ENCODE peak calls at places on chromosomes 3 and 15, in four cellular contexts. S is HFFc6, V is cardiac fibroblast, W is fibroblast of villous mesenchyme. L is an unnamed sample.

GRCh38 chr15:25947336-25948080 is 84.4 kb upstream of the ATP10A start:
- DNase-seq in V (no peak), W (no peak), S (peak), L (no peak)

GRCh38 chr15:90221251-90221900 is 12.4 kb downstream of the CIB1 start:
- DNase-seq in V (peak), W (peak), S (peak), L (peak)

GRCh38 chr15:70853270-70853854 is 595 bp downstream of the LARP6 start:
- DNase-seq in S (peak), V (peak), W (peak), L (peak)

GRCh38 chr3:13873818-13874217 is 6.1 kb downstream of the WNT7A start:
- DNase-seq in S (no peak), W (no peak), V (no peak), L (no peak)

GRCh38 chr3:159417761-159418160 is 570.9 kb upstream of the IL12A start:
- DNase-seq in S (no peak), W (no peak), V (peak), L (peak)

GRCh38 chr15:32676095-32676643 is 34.7 kb downstream of the SCG5 start:
- DNase-seq in V (no peak), S (no peak), W (no peak), L (no peak)

GRCh38 chr15:99015677-99016568 is 8.3 kb upstream of the PGPEP1L start:
- DNase-seq in V (no peak), S (no peak), W (no peak), L (no peak)

GRCh38 chr15:49037546-49037940 is 8.7 kb downstream of the SECISBP2L start:
- DNase-seq in S (no peak), V (no peak), W (peak), L (peak)

GRCh38 chr3:66010348-66011097 is 28.2 kb downstream of the MAGI1 start:
- DNase-seq in V (no peak), W (peak), S (no peak), L (peak)

GRCh38 chr3:114308830-114309229 is 15.0 kb downstream of the TIGIT start:
- DNase-seq in V (no peak), S (no peak), W (no peak), L (no peak)

GRCh38 chr3:71629289-71630252 is 46.0 kb upstream of the FOXP1 start:
- DNase-seq in S (peak), V (peak), W (peak), L (peak)

GRCh38 chr3:56822501-56822900 is 20.8 kb upstream of the ARHGEF3 start:
- DNase-seq in V (no peak), W (no peak), S (no peak), L (no peak)

GRCh38 chr15:57562220-57562769 is 29.4 kb upstream of the MYZAP start:
- DNase-seq in S (no peak), W (no peak), V (peak), L (no peak)

GRCh38 chr3:76497636-76498035 is 542.3 kb upstream of the ROBO2 start:
- DNase-seq in S (no peak), V (no peak), W (no peak), L (peak)

GRCh38 chr3:56547486-56547885 is 9.5 kb upstream of the CCDC66 start:
- DNase-seq in S (no peak), V (peak), W (no peak), L (peak)

GRCh38 chr3:149239357-149239936 is 17.8 kb upstream of the CP start:
- DNase-seq in W (no peak), S (no peak), V (no peak), L (no peak)

GRCh38 chr3:121545049-121545563 is 682 bp downstream of the POLQ start:
- DNase-seq in V (no peak), W (peak), S (peak), L (peak)

GRCh38 chr3:55333041-55333440 is 154.1 kb downstream of the WNT5A start:
- DNase-seq in S (peak), W (no peak), V (no peak), L (peak)

DNA sequence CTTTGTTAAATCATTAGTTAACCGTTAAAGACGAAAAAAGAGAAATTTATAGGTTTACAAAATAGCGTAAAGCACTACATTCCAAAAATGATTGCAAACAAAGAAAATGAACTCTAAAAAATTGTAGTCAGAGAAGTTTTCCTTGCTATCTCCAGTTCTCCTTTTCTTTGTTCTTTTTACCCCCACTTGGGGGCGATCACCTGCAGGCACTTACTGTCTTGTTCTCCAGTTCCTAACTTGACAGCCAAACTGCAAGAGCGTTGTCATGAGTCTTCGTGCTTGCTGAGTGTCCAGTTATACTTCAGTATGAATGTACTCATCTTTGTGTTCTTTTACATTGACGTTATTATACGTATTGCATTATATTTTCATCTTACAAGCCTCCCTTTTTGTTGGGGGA is 54.5 kb downstream of the CHD2 start:
- DNase-seq in W (no peak), S (no peak), V (no peak), L (peak)
- TF ChIP-seq CTCF in W (peak), S (peak), V (peak), L (peak)

GRCh38 chr3:30628931-30629590 is 22.7 kb downstream of the TGFBR2 start:
- DNase-seq in S (peak), V (peak), W (no peak), L (peak)
- TF ChIP-seq CTCF in S (peak), V (no peak), W (peak), L (peak)

DNA sequence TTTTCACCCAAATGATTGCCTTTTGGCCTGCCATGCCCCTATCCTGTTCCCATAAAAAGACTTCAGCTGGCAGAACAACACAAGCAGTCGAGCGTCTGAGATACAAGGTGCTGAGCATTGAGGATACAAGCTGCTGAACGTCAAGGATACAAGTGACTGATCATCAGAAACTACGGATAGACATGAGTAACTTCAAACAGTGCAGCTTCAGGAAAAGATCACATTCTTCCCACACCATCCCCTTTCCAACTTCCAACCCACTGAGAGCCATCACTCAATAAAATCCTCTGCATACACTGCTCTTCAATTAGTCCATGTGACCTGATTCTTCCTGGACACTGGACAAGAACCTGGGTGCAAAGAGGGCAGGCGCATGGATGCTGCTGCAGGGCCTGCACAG is 1198.9 kb downstream of the ROBO2 start:
- DNase-seq in S (no peak), V (no peak), W (no peak), L (no peak)
- TF ChIP-seq CTCF in S (no peak), V (no peak), W (no peak), L (no peak)

DNA sequence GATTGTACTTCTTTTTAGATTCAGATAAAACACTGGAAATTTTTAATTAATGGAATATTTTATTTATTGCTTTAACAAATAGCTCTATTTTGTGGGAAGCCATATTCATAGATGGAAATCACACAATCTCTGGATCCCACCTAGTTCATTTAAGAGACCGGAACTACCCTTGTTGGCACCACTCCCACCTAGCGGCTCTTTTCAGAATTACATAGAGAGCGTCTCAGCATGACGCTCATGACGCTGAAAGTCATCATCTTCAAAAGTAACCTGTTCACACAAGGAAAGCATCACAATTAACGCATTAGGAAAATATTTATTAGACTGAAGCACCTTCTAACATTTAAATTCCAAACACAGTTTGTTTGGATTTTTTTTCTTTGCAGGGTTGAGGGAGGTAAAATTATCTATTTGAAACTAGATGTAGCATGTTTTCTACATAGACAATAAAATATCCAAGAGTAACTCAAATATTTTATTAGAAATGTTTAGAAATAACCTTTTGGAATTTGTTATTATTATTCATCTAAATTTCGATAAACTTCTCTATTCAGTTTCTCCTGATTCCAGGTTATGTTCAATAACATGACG is 214.9 kb upstream of the ARRDC4 start:
- DNase-seq in S (no peak), W (peak), V (peak), L (peak)
- TF ChIP-seq CTCF in S (peak), W (peak), V (peak), L (peak)

DNA sequence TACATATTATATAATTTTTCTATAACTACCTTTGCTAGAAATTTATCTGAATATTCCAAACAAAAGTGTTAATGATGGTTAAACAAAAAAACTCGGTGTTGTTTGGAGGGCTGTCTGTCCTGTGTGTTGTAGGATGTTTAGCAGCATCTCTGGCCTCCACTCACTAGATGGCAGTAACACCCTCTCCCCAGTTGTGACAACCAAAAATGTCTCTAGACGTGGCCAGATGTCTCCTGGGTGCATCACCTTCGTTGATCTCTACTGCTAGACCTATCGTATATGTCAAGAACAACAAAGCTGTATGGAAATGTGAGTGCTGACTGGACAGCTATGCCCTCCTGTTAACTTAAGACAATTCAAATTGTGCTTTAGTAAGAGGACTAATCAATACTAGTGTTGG is 14.1 kb downstream of the ANKRD34C start:
- DNase-seq in V (no peak), S (no peak), W (no peak), L (no peak)
- TF ChIP-seq CTCF in V (peak), S (no peak), W (no peak), L (peak)

GRCh38 chr3:189168711-189169110 is 3.1 kb upstream of the TPRG1 start:
- DNase-seq in S (no peak), V (no peak), W (no peak), L (no peak)

GRCh38 chr3:189170559-189170958 is 1.2 kb upstream of the TPRG1 start:
- DNase-seq in V (peak), W (no peak), S (no peak), L (peak)

GRCh38 chr3:189172668-189173419 is 1.1 kb downstream of the TPRG1 start:
- DNase-seq in V (no peak), S (no peak), W (no peak), L (no peak)

GRCh38 chr3:189169728-189170127 is 2.0 kb upstream of the TPRG1 start:
- DNase-seq in W (no peak), V (no peak), S (no peak), L (no peak)

GRCh38 chr3:189171707-189172106 is at the start of gene TPRG1:
- DNase-seq in S (no peak), V (no peak), W (no peak), L (no peak)
- TF ChIP-seq CTCF in S (no peak), V (no peak), W (no peak), L (no peak)